ENCODE peak calls at places on chromosomes 11 and 22, in five cellular contexts. One of them, this sample, is unnamed.

GRCh38 chr22:49270595-49271368 is 556.9 kb downstream of the BRD1 start:
- DNase-seq in Peyer's patch: no peak
- DNase-seq in mammary epithelial cell: no peak
- DNase-seq in AG09309: no peak
- DNase-seq in cardiac septum: peak
- DNase-seq in this sample: no peak

GRCh38 chr22:20763630-20764029 is 10.3 kb upstream of the SERPIND1 start:
- DNase-seq in Peyer's patch: no peak
- DNase-seq in mammary epithelial cell: no peak
- DNase-seq in AG09309: no peak
- DNase-seq in cardiac septum: no peak
- DNase-seq in this sample: no peak

GRCh38 chr22:24997023-24997422 is 44.5 kb downstream of the KIAA1671 start:
- DNase-seq in Peyer's patch: no peak
- DNase-seq in mammary epithelial cell: no peak
- DNase-seq in AG09309: no peak
- DNase-seq in cardiac septum: no peak
- DNase-seq in this sample: no peak

GRCh38 chr22:26398741-26399153 is 30.3 kb upstream of the ASPHD2 start:
- DNase-seq in Peyer's patch: peak
- DNase-seq in mammary epithelial cell: peak
- DNase-seq in AG09309: peak
- DNase-seq in cardiac septum: no peak
- DNase-seq in this sample: peak

GRCh38 chr11:83734120-83734519 is 448.0 kb upstream of the CCDC90B start:
- DNase-seq in Peyer's patch: no peak
- DNase-seq in mammary epithelial cell: no peak
- DNase-seq in AG09309: no peak
- DNase-seq in cardiac septum: no peak
- DNase-seq in this sample: no peak

GRCh38 chr11:116927163-116927772 is 89.8 kb upstream of the APOA1 start:
- DNase-seq in Peyer's patch: no peak
- DNase-seq in mammary epithelial cell: no peak
- DNase-seq in AG09309: no peak
- DNase-seq in cardiac septum: no peak
- DNase-seq in this sample: no peak

GRCh38 chr22:27965547-27965946 is 46.5 kb upstream of the PITPNB start:
- DNase-seq in Peyer's patch: no peak
- DNase-seq in mammary epithelial cell: no peak
- DNase-seq in AG09309: no peak
- DNase-seq in cardiac septum: no peak
- DNase-seq in this sample: no peak

GRCh38 chr22:49568751-49569285 is 258.9 kb downstream of the BRD1 start:
- DNase-seq in Peyer's patch: peak
- DNase-seq in mammary epithelial cell: no peak
- DNase-seq in AG09309: no peak
- DNase-seq in cardiac septum: peak
- DNase-seq in this sample: no peak

GRCh38 chr11:38788591-38788990 is 2190.6 kb upstream of the RAG2 start:
- DNase-seq in Peyer's patch: no peak
- DNase-seq in mammary epithelial cell: peak
- DNase-seq in AG09309: no peak
- DNase-seq in cardiac septum: no peak
- DNase-seq in this sample: no peak

GRCh38 chr11:100709233-100709999 is 22.3 kb downstream of the ARHGAP42 start:
- DNase-seq in Peyer's patch: no peak
- DNase-seq in mammary epithelial cell: peak
- DNase-seq in AG09309: no peak
- DNase-seq in cardiac septum: no peak
- DNase-seq in this sample: peak

GRCh38 chr11:132576706-132577105 is 955.6 kb downstream of the OPCML start:
- DNase-seq in Peyer's patch: no peak
- DNase-seq in mammary epithelial cell: peak
- DNase-seq in AG09309: peak
- DNase-seq in cardiac septum: no peak
- DNase-seq in this sample: peak

GRCh38 chr11:19241260-19242183 is 777 bp upstream of the E2F8 start:
- DNase-seq in Peyer's patch: peak
- DNase-seq in mammary epithelial cell: no peak
- DNase-seq in AG09309: no peak
- DNase-seq in cardiac septum: no peak
- DNase-seq in this sample: peak

GRCh38 chr11:72789493-72790131 is 4.2 kb downstream of the STARD10 start:
- DNase-seq in Peyer's patch: no peak
- DNase-seq in mammary epithelial cell: peak
- DNase-seq in AG09309: no peak
- DNase-seq in cardiac septum: no peak
- DNase-seq in this sample: peak

GRCh38 chr11:26286472-26287066 is 45.4 kb upstream of the ANO3 start:
- DNase-seq in Peyer's patch: no peak
- DNase-seq in mammary epithelial cell: peak
- DNase-seq in AG09309: no peak
- DNase-seq in cardiac septum: no peak
- DNase-seq in this sample: peak

GRCh38 chr11:115896084-115896483 is 391.9 kb upstream of the CADM1 start:
- DNase-seq in Peyer's patch: no peak
- DNase-seq in mammary epithelial cell: no peak
- DNase-seq in AG09309: no peak
- DNase-seq in cardiac septum: no peak
- DNase-seq in this sample: no peak

GRCh38 chr22:40220316-40221054 is 42.8 kb downstream of the TNRC6B start:
- DNase-seq in Peyer's patch: no peak
- DNase-seq in mammary epithelial cell: peak
- DNase-seq in AG09309: no peak
- DNase-seq in cardiac septum: no peak
- DNase-seq in this sample: no peak

This sample was measured in kidney tubule cell.